ENCODE peak calls at places on chromosomes 7 and 10, in eight cellular contexts. One of them, this sample, is unnamed.

GRCh38 chr7:92925876-92926696 is 89.7 kb upstream of the CDK6 start:
- DNase-seq in immature natural killer cell: no peak
- DNase-seq in upper lobe of left lung: no peak
- DNase-seq in esophagus squamous epithelium: no peak
- DNase-seq in GM03348: no peak
- DNase-seq in upper lobe of right lung: no peak
- DNase-seq in activated naive CD4-positive, alpha-beta T cell treated with anti-CD3 and anti-CD28 coated beads for 36 hours: no peak
- DNase-seq in astrocyte of the spinal cord: peak; percentile 26
- DNase-seq in this sample: no peak

GRCh38 chr10:27503498-27504006 is 552 bp upstream of the RAB18 start:
- DNase-seq in upper lobe of left lung: no peak
- DNase-seq in esophagus squamous epithelium: no peak
- DNase-seq in immature natural killer cell: no peak
- DNase-seq in GM03348: no peak
- DNase-seq in astrocyte of the spinal cord: no peak
- DNase-seq in activated naive CD4-positive, alpha-beta T cell treated with anti-CD3 and anti-CD28 coated beads for 36 hours: no peak
- DNase-seq in upper lobe of right lung: no peak
- DNase-seq in this sample: no peak

GRCh38 chr10:78830062-78830974 is 238.4 kb upstream of the ZMIZ1 start:
- DNase-seq in astrocyte of the spinal cord: peak; percentile 49
- DNase-seq in immature natural killer cell: no peak
- DNase-seq in activated naive CD4-positive, alpha-beta T cell treated with anti-CD3 and anti-CD28 coated beads for 36 hours: no peak
- DNase-seq in esophagus squamous epithelium: no peak
- DNase-seq in upper lobe of right lung: no peak
- DNase-seq in upper lobe of left lung: no peak
- DNase-seq in GM03348: no peak
- DNase-seq in this sample: no peak

GRCh38 chr10:59648711-59649201 is 60.9 kb downstream of the SLC16A9 start:
- DNase-seq in esophagus squamous epithelium: no peak
- DNase-seq in upper lobe of left lung: no peak
- DNase-seq in immature natural killer cell: no peak
- DNase-seq in upper lobe of right lung: no peak
- DNase-seq in GM03348: peak; percentile 58
- DNase-seq in activated naive CD4-positive, alpha-beta T cell treated with anti-CD3 and anti-CD28 coated beads for 36 hours: no peak
- DNase-seq in astrocyte of the spinal cord: peak; percentile 14
- DNase-seq in this sample: peak; percentile 30

GRCh38 chr10:88379575-88379974 is 203.5 kb downstream of the RNLS start:
- DNase-seq in upper lobe of right lung: no peak
- DNase-seq in GM03348: peak; percentile 27
- DNase-seq in immature natural killer cell: no peak
- DNase-seq in esophagus squamous epithelium: no peak
- DNase-seq in upper lobe of left lung: no peak
- DNase-seq in activated naive CD4-positive, alpha-beta T cell treated with anti-CD3 and anti-CD28 coated beads for 36 hours: no peak
- DNase-seq in astrocyte of the spinal cord: peak; percentile 60
- DNase-seq in this sample: no peak

GRCh38 chr10:29239569-29240472 is 49.0 kb upstream of the LYZL1 start:
- DNase-seq in esophagus squamous epithelium: no peak
- DNase-seq in immature natural killer cell: no peak
- DNase-seq in GM03348: peak; percentile 17
- DNase-seq in upper lobe of left lung: no peak
- DNase-seq in upper lobe of right lung: no peak
- DNase-seq in activated naive CD4-positive, alpha-beta T cell treated with anti-CD3 and anti-CD28 coated beads for 36 hours: no peak
- DNase-seq in astrocyte of the spinal cord: no peak
- DNase-seq in this sample: no peak

GRCh38 chr7:32500922-32501341 is 5.6 kb downstream of the AVL9 start:
- DNase-seq in upper lobe of right lung: no peak
- DNase-seq in astrocyte of the spinal cord: peak; percentile 76
- DNase-seq in upper lobe of left lung: no peak
- DNase-seq in GM03348: peak; percentile 31
- DNase-seq in immature natural killer cell: no peak
- DNase-seq in activated naive CD4-positive, alpha-beta T cell treated with anti-CD3 and anti-CD28 coated beads for 36 hours: no peak
- DNase-seq in esophagus squamous epithelium: no peak
- DNase-seq in this sample: no peak

GRCh38 chr10:34933676-34934075 is 118.6 kb upstream of the PARD3 start:
- DNase-seq in GM03348: no peak
- DNase-seq in activated naive CD4-positive, alpha-beta T cell treated with anti-CD3 and anti-CD28 coated beads for 36 hours: no peak
- DNase-seq in upper lobe of right lung: no peak
- DNase-seq in immature natural killer cell: no peak
- DNase-seq in upper lobe of left lung: no peak
- DNase-seq in esophagus squamous epithelium: no peak
- DNase-seq in astrocyte of the spinal cord: peak; percentile 73
- DNase-seq in this sample: no peak

GRCh38 chr7:44247868-44248651 is 47.3 kb downstream of the YKT6 start:
- DNase-seq in esophagus squamous epithelium: no peak
- DNase-seq in immature natural killer cell: no peak
- DNase-seq in astrocyte of the spinal cord: no peak
- DNase-seq in upper lobe of left lung: peak; percentile 29
- DNase-seq in activated naive CD4-positive, alpha-beta T cell treated with anti-CD3 and anti-CD28 coated beads for 36 hours: no peak
- DNase-seq in upper lobe of right lung: no peak
- DNase-seq in GM03348: no peak
- DNase-seq in this sample: no peak

This sample was measured in retinal pigment epithelial cell.